ENCODE peak calls at places on chromosomes 16 and 17, in six cellular contexts. L is AG09319, T is mesothelial cell of epicardium, D is astrocyte of the spinal cord, B is breast epithelium, A is A549. U is an unnamed sample.

GRCh38 chr17:78255029-78255656 is 23.7 kb downstream of the TMEM235 start:
- DNase-seq in L (no peak), T (no peak), D (no peak), B (no peak), A (no peak), U (no peak)

GRCh38 chr17:2086306-2086705 is 31.4 kb downstream of the HIC1 start:
- DNase-seq in L (no peak), T (no peak), D (no peak), B (no peak), A (no peak), U (no peak)

GRCh38 chr17:82940226-82941020 is 100.6 kb upstream of the ZNF750 start:
- DNase-seq in L (no peak), T (no peak), D (no peak), B (no peak), A (no peak), U (no peak)

GRCh38 chr16:10308305-10309193 is 77.3 kb upstream of the ATF7IP2 start:
- DNase-seq in L (no peak), T (no peak), D (no peak), B (peak; percentile 38), A (no peak), U (no peak)

GRCh38 chr17:80855968-80856862 is 135.4 kb upstream of the CHMP6 start:
- DNase-seq in L (peak; percentile 96), T (no peak), D (peak; percentile 97), B (peak; percentile 70), A (peak; percentile 96), U (peak; percentile 40)

GRCh38 chr17:79837888-79838540 is 1.2 kb downstream of the CBX4 start:
- DNase-seq in L (no peak), T (no peak), D (no peak), B (no peak), A (no peak), U (no peak)

GRCh38 chr16:49484454-49484853 is 110.8 kb downstream of the C16orf78 start:
- DNase-seq in L (no peak), T (no peak), D (no peak), B (peak; percentile 54), A (peak; percentile 46), U (no peak)

GRCh38 chr17:41098476-41098875 is 534 bp upstream of the KRTAP4-8 start:
- DNase-seq in L (peak; percentile 10), T (no peak), D (peak; percentile 31), B (no peak), A (no peak), U (no peak)

GRCh38 chr17:81959362-81960129 is 1.4 kb downstream of the NOTUM start:
- DNase-seq in L (no peak), T (peak; percentile 84), D (no peak), B (peak; percentile 39), A (peak; percentile 55), U (peak; percentile 58)

GRCh38 chr16:56684926-56685590 is 2.8 kb downstream of the MT1X start:
- DNase-seq in L (no peak), T (no peak), D (no peak), B (peak; percentile 76), A (no peak), U (no peak)

GRCh38 chr16:8908779-8909468 is 26.8 kb downstream of the LITAFD start:
- DNase-seq in L (no peak), T (no peak), D (no peak), B (no peak), A (no peak), U (no peak)

GRCh38 chr16:54585966-54586365 is 299.4 kb upstream of the IRX3 start:
- DNase-seq in L (no peak), T (no peak), D (no peak), B (no peak), A (no peak), U (no peak)

GRCh38 chr17:44829558-44830358 is at the start of gene GJC1:
- DNase-seq in L (no peak), T (peak; percentile 71), D (peak; percentile 43), B (no peak), A (peak; percentile 49), U (no peak)

GRCh38 chr16:58306327-58306726 is 11.5 kb upstream of the PRSS54 start:
- DNase-seq in L (peak; percentile 19), T (no peak), D (peak; percentile 30), B (no peak), A (no peak), U (no peak)

GRCh38 chr17:64992325-64992802 is 64.2 kb downstream of the GNA13 start:
- DNase-seq in L (no peak), T (no peak), D (peak; percentile 33), B (peak; percentile 85), A (peak; percentile 86), U (no peak)

GRCh38 chr16:21598676-21599157 is 660 bp upstream of the METTL9 start:
- DNase-seq in L (no peak), T (peak; percentile 60), D (peak; percentile 24), B (no peak), A (no peak), U (peak; percentile 32)

GRCh38 chr17:68289473-68289872 is 1.5 kb downstream of the SLC16A6 start:
- DNase-seq in L (no peak), T (no peak), D (no peak), B (no peak), A (no peak), U (no peak)

GRCh38 chr17:59807892-59808509 is 84.7 kb downstream of the TUBD1 start:
- DNase-seq in L (no peak), T (no peak), D (no peak), B (no peak), A (no peak), U (no peak)

GRCh38 chr17:45848868-45849535 is 4.3 kb downstream of the SPPL2C start:
- DNase-seq in L (no peak), T (no peak), D (no peak), B (no peak), A (no peak), U (no peak)

GRCh38 chr17:48352630-48353029 is 77.4 kb downstream of the SKAP1 start:
- DNase-seq in L (no peak), T (no peak), D (no peak), B (no peak), A (no peak), U (no peak)

GRCh38 chr16:11005611-11005975 is 61.2 kb downstream of the CLEC16A start:
- DNase-seq in L (no peak), T (no peak), D (no peak), B (no peak), A (no peak), U (no peak)

GRCh38 chr17:75404739-75405364 is 626 bp downstream of the GRB2 start:
- DNase-seq in L (no peak), T (peak; percentile 65), D (peak; percentile 36), B (peak; percentile 39), A (peak; percentile 58), U (no peak)

GRCh38 chr16:17375388-17376304 is 95.1 kb downstream of the XYLT1 start:
- DNase-seq in L (no peak), T (peak; percentile 44), D (no peak), B (no peak), A (no peak), U (no peak)

GRCh38 chr17:8630802-8631553 is 453 bp upstream of the MYH10 start:
- DNase-seq in L (peak; percentile 99), T (peak; percentile 99), D (peak; percentile 100), B (peak; percentile 98), A (peak; percentile 100), U (peak; percentile 93)
- TF ChIP-seq CTCF in L (no peak), T (no peak), D (no peak), B (peak; percentile 21), A (peak; percentile 13), U (no peak)

GRCh38 chr17:32786169-32786568 is 90.8 kb downstream of the MYO1D start:
- DNase-seq in L (no peak), T (no peak), D (no peak), B (no peak), A (no peak), U (no peak)
- TF ChIP-seq CTCF in L (no peak), T (no peak), D (no peak), B (no peak), A (no peak), U (no peak)

GRCh38 chr16:85842435-85842834 is 42.9 kb downstream of the COX4I1 start:
- DNase-seq in L (no peak), T (no peak), D (no peak), B (no peak), A (no peak), U (no peak)

GRCh38 chr16:85844169-85844481 is 44.6 kb downstream of the COX4I1 start:
- DNase-seq in L (no peak), T (no peak), D (no peak), B (no peak), A (no peak), U (no peak)

GRCh38 chr16:85842848-85843247 is 43.4 kb downstream of the COX4I1 start:
- DNase-seq in L (no peak), T (no peak), D (no peak), B (no peak), A (no peak), U (no peak)

GRCh38 chr16:85844786-85845185 is 45.3 kb downstream of the COX4I1 start:
- DNase-seq in L (no peak), T (no peak), D (no peak), B (no peak), A (no peak), U (no peak)

DNA sequence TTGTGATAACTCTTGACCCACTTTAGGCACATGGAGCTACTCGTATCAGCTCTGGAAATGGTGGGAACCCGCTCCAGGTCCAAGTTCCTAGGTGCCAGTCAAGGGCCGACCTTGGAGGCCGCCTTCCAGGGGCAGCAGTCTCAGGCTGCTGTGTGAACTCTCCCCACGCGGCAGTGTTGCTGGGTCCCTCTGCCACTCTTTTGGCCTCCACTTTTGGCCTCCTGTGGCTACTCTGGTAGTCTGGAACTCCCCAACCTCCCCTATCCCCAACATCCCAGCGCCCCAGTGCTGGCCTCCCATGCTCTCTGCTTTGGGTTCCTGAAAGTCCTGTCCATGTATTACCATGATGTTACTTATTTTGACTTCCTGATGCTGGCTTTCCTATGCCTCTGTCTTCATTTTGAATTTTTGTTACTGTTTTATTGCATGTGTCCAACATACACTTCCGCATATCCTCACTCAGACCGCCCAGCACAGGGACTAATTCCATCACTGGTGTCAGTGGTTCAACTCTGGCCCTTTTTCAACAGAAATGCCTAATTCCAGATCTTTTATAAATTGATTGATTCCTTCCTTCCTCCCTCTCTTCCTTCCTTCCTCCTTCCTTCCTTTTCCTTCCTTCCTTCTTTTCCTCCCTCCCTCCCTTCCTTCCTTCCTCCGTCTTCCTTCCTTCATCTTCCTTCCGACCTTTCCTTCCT is 44.1 kb downstream of the COX4I1 start:
- DNase-seq in L (no peak), T (no peak), D (no peak), B (no peak), A (no peak), U (no peak)
- TF ChIP-seq CTCF in L (no peak), T (no peak), D (no peak), B (no peak), A (no peak), U (no peak)

GRCh38 chr17:37212184-37212583 is 163.6 kb upstream of the C17orf78 start:
- DNase-seq in L (no peak), T (no peak), D (peak; percentile 18), B (no peak), A (no peak), U (no peak)
- TF ChIP-seq CTCF in L (no peak), T (no peak), D (no peak), B (no peak), A (no peak), U (no peak)